ENCODE peak calls at places on chromosome 4, in five cellular contexts. B is esophagus squamous epithelium, Z is tibial artery, Y is gastrocnemius medialis, E is left lung. I is an unnamed sample.

GRCh38 chr4:25484243-25484721 is 107.2 kb downstream of the ANAPC4 start:
- DNase-seq in B (no peak), Z (no peak), Y (no peak), E (no peak), I (no peak)

GRCh38 chr4:26871611-26872010 is 11.0 kb downstream of the STIM2 start:
- DNase-seq in B (no peak), Z (no peak), Y (no peak), E (no peak), I (no peak)

GRCh38 chr4:14368391-14368790 is 633.9 kb upstream of the CPEB2 start:
- DNase-seq in B (no peak), Z (no peak), Y (no peak), E (no peak), I (no peak)

GRCh38 chr4:5366421-5366820 is 315.1 kb downstream of the STK32B start:
- DNase-seq in B (no peak), Z (no peak), Y (no peak), E (no peak), I (no peak)

GRCh38 chr4:86032476-86033022 is 327.3 kb downstream of the MAPK10 start:
- DNase-seq in B (no peak), Z (no peak), Y (no peak), E (no peak), I (no peak)

GRCh38 chr4:147749811-147750321 is 18.0 kb downstream of the ARHGAP10 start:
- DNase-seq in B (no peak), Z (no peak), Y (no peak), E (no peak), I (no peak)

GRCh38 chr4:112857461-112857860 is 192.0 kb upstream of the ANK2 start:
- DNase-seq in B (no peak), Z (no peak), Y (no peak), E (no peak), I (peak; percentile 41)

GRCh38 chr4:122673252-122673651 is 52.4 kb upstream of the IL21 start:
- DNase-seq in B (no peak), Z (no peak), Y (no peak), E (no peak), I (no peak)

GRCh38 chr4:150961566-150961965 is 53.5 kb downstream of the LRBA start:
- DNase-seq in B (no peak), Z (no peak), Y (no peak), E (no peak), I (no peak)

GRCh38 chr4:94978904-94979303 is 221.1 kb downstream of the BMPR1B start:
- DNase-seq in B (no peak), Z (no peak), Y (no peak), E (no peak), I (no peak)

GRCh38 chr4:75940692-75941253 is at the start of gene NAAA:
- DNase-seq in B (peak; percentile 29), Z (peak; percentile 69), Y (peak; percentile 27), E (peak; percentile 94), I (peak; percentile 15)

GRCh38 chr4:150739591-150739990 is 157.6 kb downstream of the MAB21L2 start:
- DNase-seq in B (no peak), Z (no peak), Y (no peak), E (no peak), I (no peak)

GRCh38 chr4:2753444-2753843 is 2.7 kb downstream of the TNIP2 start:
- DNase-seq in B (no peak), Z (no peak), Y (no peak), E (peak; percentile 24), I (no peak)

GRCh38 chr4:54657556-54658313 is at the start of gene KIT:
- DNase-seq in B (no peak), Z (no peak), Y (no peak), E (peak; percentile 83), I (no peak)

GRCh38 chr4:2075987-2076907 is 17.1 kb downstream of the NAT8L start:
- DNase-seq in B (no peak), Z (no peak), Y (peak; percentile 0), E (no peak), I (no peak)

GRCh38 chr4:151158979-151159378 is 59.6 kb downstream of the RPS3A start:
- DNase-seq in B (no peak), Z (no peak), Y (no peak), E (no peak), I (no peak)

GRCh38 chr4:155879767-155880166 is 13.7 kb upstream of the ASIC5 start:
- DNase-seq in B (no peak), Z (no peak), Y (no peak), E (no peak), I (no peak)

GRCh38 chr4:25559508-25559907 is 96.1 kb upstream of the SLC34A2 start:
- DNase-seq in B (no peak), Z (no peak), Y (no peak), E (no peak), I (no peak)

GRCh38 chr4:169791527-169792156 is 33.9 kb upstream of the HPF1 start:
- DNase-seq in B (no peak), Z (no peak), Y (no peak), E (peak; percentile 80), I (no peak)

GRCh38 chr4:141248029-141248428 is 27.3 kb downstream of the ZNF330 start:
- DNase-seq in B (no peak), Z (no peak), Y (no peak), E (peak; percentile 12), I (no peak)

GRCh38 chr4:115213705-115214104 is 100.3 kb upstream of the NDST4 start:
- DNase-seq in B (no peak), Z (no peak), Y (no peak), E (no peak), I (no peak)

GRCh38 chr4:156113138-156113537 is 159.5 kb upstream of the CTSO start:
- DNase-seq in B (no peak), Z (no peak), Y (no peak), E (no peak), I (no peak)

DNA sequence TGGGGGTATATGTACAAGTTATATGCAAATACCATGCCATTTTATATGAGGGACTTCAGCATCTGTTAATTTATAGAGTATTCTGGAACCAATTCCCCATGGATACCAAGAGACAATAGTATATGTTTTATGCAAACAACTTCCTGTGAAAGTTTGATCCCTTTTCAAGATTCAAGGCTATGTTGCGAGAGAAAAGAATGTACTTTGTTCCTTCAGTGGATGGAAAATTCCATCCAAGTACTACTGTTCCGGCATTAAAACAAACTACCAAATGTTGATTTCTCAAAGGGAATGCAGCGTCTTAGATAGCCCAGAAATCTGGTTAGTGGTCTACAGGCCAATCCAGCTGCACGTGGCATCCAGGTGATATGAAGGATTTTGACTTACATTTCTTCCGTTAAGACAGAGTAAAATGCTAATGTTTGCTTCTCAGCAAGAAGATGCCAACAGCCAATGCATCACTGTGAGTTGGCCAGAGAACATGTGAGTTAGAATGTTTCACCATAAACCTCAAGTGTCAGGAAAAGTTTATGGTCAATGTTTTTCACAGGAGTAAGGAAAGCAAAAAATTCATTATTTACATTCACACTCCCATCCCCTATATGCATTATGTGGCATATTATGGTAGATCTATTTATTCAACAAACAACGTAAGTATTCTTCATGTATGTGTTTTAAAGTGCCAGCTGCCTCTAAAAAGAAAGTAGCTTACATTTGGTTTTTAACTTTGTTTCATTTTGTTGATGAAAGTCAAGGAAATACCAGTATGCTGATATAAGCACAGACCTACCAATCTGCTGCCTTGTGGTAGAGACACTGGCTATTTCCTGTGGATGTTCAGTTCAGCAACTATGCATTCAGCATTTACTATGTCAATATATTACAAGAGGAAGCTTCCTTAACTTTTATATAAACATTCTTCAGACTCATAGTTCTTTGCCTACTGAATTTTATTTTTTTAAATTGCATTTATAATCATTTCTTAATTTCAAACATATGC is 44.4 kb downstream of the METTL14 start:
- DNase-seq in B (no peak), Z (no peak), Y (no peak), E (no peak), I (no peak)
- H3K36me3 ChIP-seq in B (peaks cover 92% of the 10 kb centered on the region), Z (peaks cover 83% of the 10 kb centered on the region), Y (peaks cover 55% of the 10 kb centered on the region), E (peaks cover 100% of the 10 kb centered on the region), I (peaks cover 33% of the 10 kb centered on the region)

DNA sequence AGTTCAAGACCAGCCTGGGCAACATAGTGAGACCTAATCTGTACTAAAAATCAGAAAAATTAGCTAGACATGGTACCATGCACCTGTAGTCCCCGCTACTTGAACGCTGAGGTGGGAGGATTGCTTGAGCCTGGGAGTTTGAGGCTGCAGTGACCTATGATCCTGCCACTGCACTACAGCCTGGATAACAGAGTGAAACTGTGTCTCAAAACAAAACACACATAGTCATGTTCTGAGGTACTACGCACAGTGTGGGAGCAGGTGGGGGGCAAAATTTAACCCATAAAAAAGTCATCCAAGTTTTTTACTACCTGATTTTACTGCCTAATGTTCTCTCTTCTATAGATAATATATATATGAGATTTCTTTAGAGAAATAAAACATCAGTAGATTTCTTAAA is 28.4 kb downstream of the HSPA4L start:
- DNase-seq in B (no peak), Z (no peak), Y (no peak), E (no peak), I (no peak)
- H3K36me3 ChIP-seq in B (peaks cover 85% of the 10 kb centered on the region), Z (peaks cover 17% of the 10 kb centered on the region), Y (no peaks in the 10 kb centered on the region), E (no peaks in the 10 kb centered on the region), I (no peaks in the 10 kb centered on the region)

GRCh38 chr4:118738090-118738489 is 52.9 kb downstream of the METTL14 start:
- DNase-seq in B (no peak), Z (no peak), Y (no peak), E (no peak), I (no peak)
- H3K36me3 ChIP-seq in B (peaks cover 71% of the 10 kb centered on the region), Z (peaks cover 46% of the 10 kb centered on the region), Y (peaks cover 44% of the 10 kb centered on the region), E (peaks cover 91% of the 10 kb centered on the region), I (peaks cover 39% of the 10 kb centered on the region)

DNA sequence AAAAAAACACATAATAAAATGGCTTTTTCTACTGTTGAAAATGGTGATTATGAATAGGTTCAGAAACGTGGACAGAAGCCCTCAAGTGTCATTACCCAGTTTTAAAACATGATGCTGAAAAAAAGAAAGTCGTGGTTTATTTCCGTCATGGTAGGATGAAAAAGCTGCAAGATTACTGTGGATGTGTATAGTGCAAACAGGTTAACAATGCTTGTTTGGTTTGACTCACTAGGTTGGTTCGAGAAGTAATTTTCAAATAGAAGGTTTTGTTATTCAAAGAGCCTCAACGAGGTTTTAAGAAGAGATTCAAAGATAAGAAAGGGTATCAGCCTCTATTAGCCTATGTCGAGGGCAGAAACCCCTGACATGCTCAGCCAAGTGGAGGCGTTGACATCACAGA is 2.5 kb upstream of the RXFP1 start:
- DNase-seq in B (no peak), Z (no peak), Y (no peak), E (no peak), I (no peak)
- H3K36me3 ChIP-seq in B (no peaks in the 10 kb centered on the region), Z (no peaks in the 10 kb centered on the region), Y (no peaks in the 10 kb centered on the region), E (no peaks in the 10 kb centered on the region), I (no peaks in the 10 kb centered on the region)

DNA sequence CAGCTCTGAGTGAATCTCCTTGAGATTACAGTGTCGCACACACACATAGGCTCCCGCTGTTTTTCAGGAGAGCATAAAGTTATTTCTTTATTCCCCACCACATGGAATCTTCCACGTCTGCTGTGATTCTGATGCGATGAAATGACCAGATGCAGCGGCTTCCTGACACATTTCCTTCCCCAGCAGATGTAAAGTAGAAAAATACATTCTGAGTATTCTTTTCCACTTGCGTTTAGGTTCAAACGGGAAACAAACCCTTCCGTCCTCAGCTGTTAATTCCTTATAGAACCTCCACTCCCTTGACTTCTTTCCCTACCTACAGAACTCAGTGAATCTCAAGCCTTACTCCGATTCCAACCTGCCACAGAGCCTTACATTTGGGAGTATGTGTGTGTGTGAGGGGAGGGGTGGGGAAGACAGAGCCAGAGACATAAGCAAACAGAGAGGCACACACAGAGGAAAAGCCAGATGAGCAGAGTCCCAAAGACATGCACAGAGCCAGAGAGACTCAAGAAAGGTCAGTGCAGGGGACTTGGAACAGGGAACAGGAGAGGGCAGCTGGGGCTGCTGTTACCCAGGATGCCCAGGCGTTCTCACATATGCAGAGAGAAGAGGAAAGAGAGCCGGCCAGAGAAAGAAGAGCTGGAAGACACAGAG is 47.3 kb downstream of the SETD7 start:
- DNase-seq in B (no peak), Z (no peak), Y (no peak), E (no peak), I (no peak)
- H3K36me3 ChIP-seq in B (peaks cover 74% of the 10 kb centered on the region), Z (peaks cover 63% of the 10 kb centered on the region), Y (peaks cover 4% of the 10 kb centered on the region), E (peaks cover 76% of the 10 kb centered on the region), I (peaks cover 45% of the 10 kb centered on the region)

GRCh38 chr4:158715787-158716186 is 7.4 kb downstream of the PPID start:
- DNase-seq in B (no peak), Z (no peak), Y (no peak), E (no peak), I (no peak)
- H3K36me3 ChIP-seq in B (peaks cover 100% of the 10 kb centered on the region), Z (peaks cover 83% of the 10 kb centered on the region), Y (peaks cover 98% of the 10 kb centered on the region), E (peaks cover 98% of the 10 kb centered on the region), I (peaks cover 59% of the 10 kb centered on the region)